ENCODE peak calls at places on chromosomes 2 and 18, in nine cellular contexts. K is LNCaP clone FGC, O is B cell, R is endothelial cell of umbilical vein, N is astrocyte of the cerebellum, I is fibroblast of the aortic adventitia, Q is bronchial epithelial cell, D is psoas muscle, H is brain microvascular endothelial cell. Z is an unnamed sample.

GRCh38 chr2:68726608-68727367 is 7.8 kb upstream of the ARHGAP25 start:
- DNase-seq in K (no peak), O (peak), R (no peak), N (no peak), I (no peak), Q (peak), D (no peak), H (no peak), Z (no peak)

GRCh38 chr18:2939317-2939716 is 73.6 kb downstream of the LPIN2 start:
- DNase-seq in K (no peak), O (no peak), R (no peak), N (no peak), I (no peak), Q (no peak), D (no peak), H (no peak), Z (no peak)

GRCh38 chr18:76963951-76964350 is 141.6 kb downstream of the ZNF236 start:
- DNase-seq in K (no peak), O (no peak), R (no peak), N (no peak), I (no peak), Q (no peak), D (no peak), H (no peak), Z (no peak)

GRCh38 chr18:4264347-4264791 is 190.7 kb downstream of the DLGAP1 start:
- DNase-seq in K (no peak), O (no peak), R (no peak), N (no peak), I (peak), Q (no peak), D (no peak), H (no peak), Z (no peak)

GRCh38 chr18:22477222-22477621 is 59.5 kb upstream of the CTAGE1 start:
- DNase-seq in K (no peak), O (no peak), R (no peak), N (no peak), I (no peak), Q (no peak), D (no peak), H (no peak), Z (no peak)

GRCh38 chr2:121075641-121076500 is 209.1 kb downstream of the TFCP2L1 start:
- DNase-seq in K (no peak), O (no peak), R (no peak), N (no peak), I (no peak), Q (no peak), D (no peak), H (no peak), Z (no peak)

GRCh38 chr2:202486351-202486750 is 110.2 kb downstream of the BMPR2 start:
- DNase-seq in K (no peak), O (no peak), R (no peak), N (no peak), I (no peak), Q (no peak), D (no peak), H (no peak), Z (no peak)

GRCh38 chr2:6883448-6884122 is 6.0 kb downstream of the RSAD2 start:
- DNase-seq in K (peak), O (no peak), R (no peak), N (no peak), I (no peak), Q (no peak), D (no peak), H (no peak), Z (no peak)

GRCh38 chr18:55833543-55833942 is 245.6 kb upstream of the TCF4 start:
- DNase-seq in K (no peak), O (no peak), R (no peak), N (peak), I (peak), Q (peak), D (no peak), H (peak), Z (no peak)

GRCh38 chr18:61894751-61895524 is 2.1 kb upstream of the RNF152 start:
- DNase-seq in K (no peak), O (no peak), R (no peak), N (no peak), I (no peak), Q (no peak), D (no peak), H (no peak), Z (no peak)

DNA sequence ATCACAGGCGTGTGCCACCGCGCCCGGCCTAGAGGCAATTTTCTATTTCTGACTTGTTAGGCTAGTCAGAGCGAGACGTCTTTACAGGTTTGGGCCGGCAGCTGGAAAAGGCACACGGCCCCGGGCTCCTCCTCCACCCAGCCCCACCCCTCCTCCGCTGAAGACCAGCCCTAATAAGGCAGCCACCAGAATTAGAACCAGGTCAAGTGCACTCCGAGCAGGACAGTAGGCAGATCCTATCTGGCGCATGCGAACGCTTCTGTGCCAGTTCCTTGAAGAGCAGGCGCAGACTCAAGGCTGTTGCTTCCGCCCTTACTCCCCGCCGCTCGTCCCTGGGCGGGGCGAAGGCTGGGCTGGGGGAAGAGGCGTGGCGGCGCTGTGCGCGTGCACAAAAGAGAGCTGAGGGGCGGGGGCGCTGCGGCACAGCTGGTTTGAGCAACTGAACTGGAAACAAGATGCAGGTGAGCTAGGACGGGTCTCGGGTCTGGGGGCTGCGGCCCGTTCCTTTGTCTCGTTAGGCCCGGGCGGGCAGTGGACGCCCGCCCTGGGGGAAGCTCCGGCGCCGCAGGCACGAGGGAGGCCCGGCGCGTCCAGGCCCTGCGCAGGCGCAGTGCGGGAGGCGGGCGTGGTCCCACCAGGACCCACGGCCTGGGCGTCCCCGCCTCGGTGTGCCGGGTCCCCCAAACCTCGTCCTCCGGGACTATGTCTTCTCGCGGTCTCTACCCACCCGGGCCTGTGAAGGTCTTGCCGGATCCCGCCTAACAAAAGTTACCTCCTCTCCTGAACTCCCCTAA is at the start of gene PDCL3:
- DNase-seq in K (peak), O (peak), R (peak), N (peak), I (peak), Q (peak), D (peak), H (peak), Z (peak)
- TF ChIP-seq CTCF in K (no peak), O (no peak), R (peak), N (peak), I (peak), Q (peak), D (no peak), H (no peak), Z (peak)

GRCh38 chr2:240298803-240299709 is 136.4 kb upstream of the GPC1 start:
- DNase-seq in K (no peak), O (no peak), R (no peak), N (no peak), I (no peak), Q (no peak), D (no peak), H (no peak), Z (no peak)
- TF ChIP-seq CTCF in K (no peak), O (no peak), R (no peak), N (no peak), I (no peak), Q (no peak), D (no peak), H (peak), Z (no peak)

GRCh38 chr18:64322189-64322588 is 173.3 kb upstream of the LINC00305 start:
- DNase-seq in K (no peak), O (no peak), R (no peak), N (no peak), I (no peak), Q (no peak), D (no peak), H (no peak), Z (no peak)

DNA sequence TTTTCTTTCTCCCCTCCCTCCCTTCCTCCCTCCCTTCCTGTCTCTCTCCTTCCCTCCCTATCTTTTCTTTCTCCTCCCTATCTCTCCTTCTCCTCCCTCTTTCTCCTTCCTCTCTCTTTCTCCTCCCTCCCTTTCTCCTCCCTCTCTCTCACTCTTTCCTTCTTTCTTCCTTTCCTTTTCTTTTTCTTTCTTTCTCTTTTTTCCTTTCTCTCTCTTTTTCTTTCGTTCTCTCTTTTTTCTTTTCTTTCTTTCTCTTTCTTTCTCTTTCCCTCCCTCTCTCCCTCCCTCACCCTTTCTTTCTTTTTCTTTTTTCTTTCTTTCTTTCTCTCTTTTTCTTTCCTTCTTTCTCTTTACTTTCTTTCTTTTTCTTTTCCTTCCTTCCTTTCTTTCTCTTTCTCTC is 169.7 kb upstream of the LINC00305 start:
- DNase-seq in K (no peak), O (no peak), R (no peak), N (no peak), I (no peak), Q (no peak), D (no peak), H (no peak), Z (no peak)
- TF ChIP-seq CTCF in K (no peak), O (peak), R (no peak), N (no peak), I (no peak), Q (no peak), D (no peak), H (no peak), Z (no peak)

DNA sequence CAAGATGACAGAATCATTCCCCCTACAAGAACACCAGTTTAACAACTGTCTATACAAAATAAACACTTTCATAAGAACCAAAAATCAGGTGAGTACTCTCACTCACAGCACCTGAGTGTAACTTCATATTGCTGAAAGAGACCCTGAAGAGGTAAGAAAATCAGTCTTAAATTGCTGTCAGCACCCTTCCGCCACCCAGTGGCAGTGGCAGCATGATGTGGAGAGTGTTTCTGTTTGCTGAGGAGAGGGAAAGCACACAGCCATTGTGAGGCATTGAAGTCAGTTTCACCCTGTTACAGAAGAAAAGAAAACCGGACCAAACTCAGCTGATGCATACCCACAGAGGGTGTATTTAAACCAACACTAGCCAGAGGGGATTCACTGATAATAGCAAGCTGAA is 1240.8 kb upstream of the CRIM1 start:
- DNase-seq in K (no peak), O (no peak), R (no peak), N (no peak), I (no peak), Q (no peak), D (no peak), H (no peak), Z (no peak)
- TF ChIP-seq CTCF in K (peak), O (no peak), R (no peak), N (no peak), I (no peak), Q (peak), D (no peak), H (no peak), Z (peak)

DNA sequence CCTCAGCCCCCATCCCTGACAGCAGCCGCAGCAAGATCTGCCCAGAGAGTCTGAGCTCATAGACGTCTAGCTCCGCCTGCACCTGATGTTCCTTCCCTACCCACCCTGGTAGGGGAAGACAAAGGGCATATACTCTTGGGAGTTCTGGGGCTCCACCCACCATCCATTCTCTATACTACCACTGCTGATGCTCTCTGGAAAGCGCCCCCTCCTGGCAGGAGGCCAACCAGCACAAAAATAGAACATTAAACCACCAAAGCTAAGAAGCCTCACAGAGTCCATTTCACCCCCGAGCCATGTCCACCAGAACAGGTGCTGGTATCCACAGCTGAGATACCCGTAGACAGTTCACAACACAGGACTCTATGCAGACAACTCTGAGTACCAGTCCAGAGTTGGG is 662.6 kb upstream of the FAM98A start:
- DNase-seq in K (no peak), O (no peak), R (no peak), N (no peak), I (no peak), Q (no peak), D (no peak), H (no peak), Z (no peak)
- TF ChIP-seq CTCF in K (no peak), O (no peak), R (no peak), N (no peak), I (no peak), Q (no peak), D (no peak), H (no peak), Z (no peak)